ENCODE peak calls at places on chromosomes 1 and 21, in eight cellular contexts. One of them, this sample, is unnamed.

GRCh38 chr1:233025156-233025555 is 74.7 kb downstream of the NTPCR start:
- DNase-seq in tibial artery: no peak
- DNase-seq in PC-3: peak; percentile 67
- DNase-seq in AG04450: no peak
- DNase-seq in cardiac muscle cell: peak; percentile 76
- DNase-seq in H1: peak; percentile 60
- DNase-seq in fibroblast of lung: no peak
- DNase-seq in CD8-positive, alpha-beta T cell: no peak
- DNase-seq in this sample: peak; percentile 36

GRCh38 chr21:17725339-17725738 is 93.8 kb downstream of the C21orf91 start:
- DNase-seq in fibroblast of lung: no peak
- DNase-seq in PC-3: peak; percentile 16
- DNase-seq in H1: no peak
- DNase-seq in AG04450: no peak
- DNase-seq in tibial artery: no peak
- DNase-seq in CD8-positive, alpha-beta T cell: no peak
- DNase-seq in cardiac muscle cell: no peak
- DNase-seq in this sample: no peak

GRCh38 chr1:180154003-180154324 is 705 bp upstream of the QSOX1 start:
- DNase-seq in AG04450: no peak
- DNase-seq in H1: no peak
- DNase-seq in fibroblast of lung: no peak
- DNase-seq in tibial artery: no peak
- DNase-seq in CD8-positive, alpha-beta T cell: no peak
- DNase-seq in cardiac muscle cell: no peak
- DNase-seq in PC-3: no peak
- DNase-seq in this sample: no peak

GRCh38 chr1:163035791-163036249 is 33.3 kb upstream of the RGS4 start:
- DNase-seq in tibial artery: no peak
- DNase-seq in cardiac muscle cell: no peak
- DNase-seq in CD8-positive, alpha-beta T cell: no peak
- DNase-seq in AG04450: peak; percentile 65
- DNase-seq in PC-3: peak; percentile 98
- DNase-seq in H1: no peak
- DNase-seq in fibroblast of lung: peak; percentile 34
- DNase-seq in this sample: peak; percentile 97

GRCh38 chr1:117592155-117592554 is 13.7 kb upstream of the TENT5C start:
- DNase-seq in tibial artery: no peak
- DNase-seq in CD8-positive, alpha-beta T cell: no peak
- DNase-seq in H1: no peak
- DNase-seq in AG04450: no peak
- DNase-seq in PC-3: no peak
- DNase-seq in cardiac muscle cell: no peak
- DNase-seq in fibroblast of lung: no peak
- DNase-seq in this sample: no peak

GRCh38 chr1:175234639-175235038 is 42.1 kb upstream of the KIAA0040 start:
- DNase-seq in tibial artery: no peak
- DNase-seq in AG04450: no peak
- DNase-seq in fibroblast of lung: no peak
- DNase-seq in H1: no peak
- DNase-seq in cardiac muscle cell: no peak
- DNase-seq in CD8-positive, alpha-beta T cell: no peak
- DNase-seq in PC-3: no peak
- DNase-seq in this sample: no peak

GRCh38 chr1:244651956-244652698 is 799 bp upstream of the DESI2 start:
- DNase-seq in AG04450: no peak
- DNase-seq in fibroblast of lung: peak; percentile 33
- DNase-seq in CD8-positive, alpha-beta T cell: no peak
- DNase-seq in PC-3: peak; percentile 15
- DNase-seq in tibial artery: no peak
- DNase-seq in cardiac muscle cell: no peak
- DNase-seq in H1: no peak
- DNase-seq in this sample: no peak

GRCh38 chr1:111928531-111928930 is 60.9 kb downstream of the KCND3 start:
- DNase-seq in CD8-positive, alpha-beta T cell: no peak
- DNase-seq in AG04450: no peak
- DNase-seq in tibial artery: no peak
- DNase-seq in H1: no peak
- DNase-seq in PC-3: no peak
- DNase-seq in cardiac muscle cell: no peak
- DNase-seq in fibroblast of lung: no peak
- DNase-seq in this sample: no peak

GRCh38 chr21:19993186-19993711 is 1005.0 kb upstream of the NCAM2 start:
- DNase-seq in cardiac muscle cell: no peak
- DNase-seq in tibial artery: no peak
- DNase-seq in PC-3: no peak
- DNase-seq in CD8-positive, alpha-beta T cell: no peak
- DNase-seq in H1: no peak
- DNase-seq in AG04450: no peak
- DNase-seq in fibroblast of lung: no peak
- DNase-seq in this sample: no peak

GRCh38 chr1:209714338-209714737 is 9.7 kb downstream of the HSD11B1 start:
- DNase-seq in tibial artery: no peak
- DNase-seq in H1: no peak
- DNase-seq in PC-3: no peak
- DNase-seq in AG04450: no peak
- DNase-seq in cardiac muscle cell: no peak
- DNase-seq in CD8-positive, alpha-beta T cell: no peak
- DNase-seq in fibroblast of lung: no peak
- DNase-seq in this sample: no peak

GRCh38 chr1:240905225-240905765 is 293.3 kb upstream of the GREM2 start:
- DNase-seq in PC-3: no peak
- DNase-seq in H1: no peak
- DNase-seq in tibial artery: no peak
- DNase-seq in cardiac muscle cell: no peak
- DNase-seq in fibroblast of lung: no peak
- DNase-seq in CD8-positive, alpha-beta T cell: no peak
- DNase-seq in AG04450: no peak
- DNase-seq in this sample: no peak

GRCh38 chr1:33606272-33606671 is 133.8 kb downstream of the ZSCAN20 start:
- DNase-seq in AG04450: no peak
- DNase-seq in cardiac muscle cell: no peak
- DNase-seq in CD8-positive, alpha-beta T cell: no peak
- DNase-seq in PC-3: no peak
- DNase-seq in tibial artery: no peak
- DNase-seq in fibroblast of lung: no peak
- DNase-seq in H1: no peak
- DNase-seq in this sample: no peak

GRCh38 chr1:34879230-34879629 is 19.7 kb upstream of the SMIM12 start:
- DNase-seq in tibial artery: no peak
- DNase-seq in cardiac muscle cell: no peak
- DNase-seq in fibroblast of lung: no peak
- DNase-seq in CD8-positive, alpha-beta T cell: no peak
- DNase-seq in PC-3: no peak
- DNase-seq in H1: peak; percentile 59
- DNase-seq in AG04450: no peak
- DNase-seq in this sample: no peak

GRCh38 chr1:151851886-151852285 is 1.6 kb downstream of the THEM5 start:
- DNase-seq in PC-3: no peak
- DNase-seq in CD8-positive, alpha-beta T cell: no peak
- DNase-seq in fibroblast of lung: no peak
- DNase-seq in cardiac muscle cell: no peak
- DNase-seq in AG04450: no peak
- DNase-seq in tibial artery: no peak
- DNase-seq in H1: no peak
- DNase-seq in this sample: no peak

GRCh38 chr1:23167353-23168078 is 1.1 kb downstream of the LUZP1 start:
- DNase-seq in AG04450: no peak
- DNase-seq in H1: peak; percentile 76
- DNase-seq in PC-3: peak; percentile 36
- DNase-seq in fibroblast of lung: peak; percentile 63
- DNase-seq in CD8-positive, alpha-beta T cell: no peak
- DNase-seq in cardiac muscle cell: peak; percentile 72
- DNase-seq in tibial artery: peak; percentile 34
- DNase-seq in this sample: peak; percentile 53

GRCh38 chr1:174836543-174836942 is 163.2 kb upstream of the CACYBP start:
- DNase-seq in tibial artery: no peak
- DNase-seq in H1: no peak
- DNase-seq in cardiac muscle cell: no peak
- DNase-seq in AG04450: no peak
- DNase-seq in PC-3: no peak
- DNase-seq in fibroblast of lung: no peak
- DNase-seq in CD8-positive, alpha-beta T cell: no peak
- DNase-seq in this sample: peak; percentile 10

GRCh38 chr1:8939362-8939995 is 6.2 kb upstream of the CA6 start:
- DNase-seq in H1: no peak
- DNase-seq in CD8-positive, alpha-beta T cell: no peak
- DNase-seq in tibial artery: no peak
- DNase-seq in cardiac muscle cell: no peak
- DNase-seq in AG04450: no peak
- DNase-seq in fibroblast of lung: no peak
- DNase-seq in PC-3: peak; percentile 80
- DNase-seq in this sample: peak; percentile 58

GRCh38 chr1:226422478-226422877 is 14.6 kb upstream of the PARP1 start:
- DNase-seq in cardiac muscle cell: no peak
- DNase-seq in AG04450: no peak
- DNase-seq in tibial artery: no peak
- DNase-seq in H1: no peak
- DNase-seq in PC-3: no peak
- DNase-seq in fibroblast of lung: no peak
- DNase-seq in CD8-positive, alpha-beta T cell: no peak
- DNase-seq in this sample: no peak
- TF ChIP-seq CTCF in cardiac muscle cell: no peak
- TF ChIP-seq CTCF in AG04450: no peak
- TF ChIP-seq CTCF in tibial artery: no peak
- TF ChIP-seq CTCF in H1: no peak
- TF ChIP-seq CTCF in PC-3: no peak
- TF ChIP-seq CTCF in fibroblast of lung: no peak
- TF ChIP-seq CTCF in CD8-positive, alpha-beta T cell: no peak
- TF ChIP-seq CTCF in this sample: no peak

DNA sequence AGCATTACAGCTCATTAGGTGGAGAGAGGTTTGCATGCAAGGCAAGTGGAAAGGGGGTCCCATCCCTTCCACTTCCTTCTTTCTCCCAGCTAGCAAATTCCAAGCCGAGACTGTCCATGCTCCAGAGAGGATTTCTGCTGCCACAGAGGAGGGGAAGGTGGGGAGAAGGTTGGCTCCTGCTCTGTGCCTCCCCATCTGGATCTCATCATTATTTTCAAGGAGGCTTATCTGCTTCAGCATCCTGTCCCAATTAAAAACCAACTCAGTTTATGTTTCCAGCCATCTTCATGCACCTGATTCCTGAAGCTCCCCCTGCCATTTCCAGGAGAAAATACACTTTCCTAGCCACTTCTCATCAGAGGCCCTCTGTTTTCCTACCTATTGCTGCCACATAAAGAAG is 66.8 kb upstream of the GOLT1A start:
- DNase-seq in cardiac muscle cell: no peak
- DNase-seq in tibial artery: no peak
- DNase-seq in PC-3: no peak
- DNase-seq in AG04450: no peak
- DNase-seq in fibroblast of lung: no peak
- DNase-seq in CD8-positive, alpha-beta T cell: no peak
- DNase-seq in H1: no peak
- DNase-seq in this sample: no peak
- TF ChIP-seq CTCF in cardiac muscle cell: no peak
- TF ChIP-seq CTCF in tibial artery: no peak
- TF ChIP-seq CTCF in PC-3: no peak
- TF ChIP-seq CTCF in AG04450: no peak
- TF ChIP-seq CTCF in fibroblast of lung: no peak
- TF ChIP-seq CTCF in CD8-positive, alpha-beta T cell: no peak
- TF ChIP-seq CTCF in H1: no peak
- TF ChIP-seq CTCF in this sample: no peak

GRCh38 chr1:26536521-26536920 is 7.0 kb downstream of the RPS6KA1 start:
- DNase-seq in CD8-positive, alpha-beta T cell: no peak
- DNase-seq in H1: no peak
- DNase-seq in fibroblast of lung: no peak
- DNase-seq in tibial artery: no peak
- DNase-seq in cardiac muscle cell: no peak
- DNase-seq in AG04450: no peak
- DNase-seq in PC-3: no peak
- DNase-seq in this sample: no peak

GRCh38 chr1:26539722-26540121 is 10.2 kb downstream of the RPS6KA1 start:
- DNase-seq in AG04450: no peak
- DNase-seq in CD8-positive, alpha-beta T cell: no peak
- DNase-seq in H1: no peak
- DNase-seq in cardiac muscle cell: no peak
- DNase-seq in PC-3: no peak
- DNase-seq in tibial artery: no peak
- DNase-seq in fibroblast of lung: no peak
- DNase-seq in this sample: no peak

GRCh38 chr1:26540346-26540745 is 10.8 kb downstream of the RPS6KA1 start:
- DNase-seq in fibroblast of lung: no peak
- DNase-seq in AG04450: no peak
- DNase-seq in cardiac muscle cell: no peak
- DNase-seq in CD8-positive, alpha-beta T cell: no peak
- DNase-seq in H1: no peak
- DNase-seq in tibial artery: no peak
- DNase-seq in PC-3: no peak
- DNase-seq in this sample: no peak

GRCh38 chr1:26537951-26538352 is 8.4 kb downstream of the RPS6KA1 start:
- DNase-seq in CD8-positive, alpha-beta T cell: no peak
- DNase-seq in AG04450: no peak
- DNase-seq in H1: peak; percentile 50
- DNase-seq in cardiac muscle cell: no peak
- DNase-seq in fibroblast of lung: peak; percentile 28
- DNase-seq in tibial artery: no peak
- DNase-seq in PC-3: peak; percentile 95
- DNase-seq in this sample: peak; percentile 62

GRCh38 chr1:26538480-26539412 is 9.2 kb downstream of the RPS6KA1 start:
- DNase-seq in CD8-positive, alpha-beta T cell: no peak
- DNase-seq in AG04450: no peak
- DNase-seq in tibial artery: no peak
- DNase-seq in fibroblast of lung: peak; percentile 32
- DNase-seq in H1: peak; percentile 75
- DNase-seq in cardiac muscle cell: peak; percentile 42
- DNase-seq in PC-3: peak; percentile 63
- DNase-seq in this sample: peak; percentile 47
- TF ChIP-seq CTCF in CD8-positive, alpha-beta T cell: no peak
- TF ChIP-seq CTCF in AG04450: peak; percentile 55
- TF ChIP-seq CTCF in tibial artery: no peak
- TF ChIP-seq CTCF in fibroblast of lung: peak; percentile 50
- TF ChIP-seq CTCF in H1: peak; percentile 81
- TF ChIP-seq CTCF in cardiac muscle cell: peak; percentile 62
- TF ChIP-seq CTCF in PC-3: peak; percentile 74
- TF ChIP-seq CTCF in this sample: peak; percentile 60

GRCh38 chr21:36478941-36479340 is 981 bp downstream of the CLDN14 start:
- DNase-seq in tibial artery: no peak
- DNase-seq in AG04450: no peak
- DNase-seq in CD8-positive, alpha-beta T cell: no peak
- DNase-seq in PC-3: no peak
- DNase-seq in cardiac muscle cell: peak; percentile 26
- DNase-seq in fibroblast of lung: no peak
- DNase-seq in H1: peak; percentile 62
- DNase-seq in this sample: peak; percentile 43
- TF ChIP-seq CTCF in tibial artery: no peak
- TF ChIP-seq CTCF in AG04450: peak; percentile 38
- TF ChIP-seq CTCF in CD8-positive, alpha-beta T cell: no peak
- TF ChIP-seq CTCF in PC-3: peak; percentile 41
- TF ChIP-seq CTCF in cardiac muscle cell: peak; percentile 33
- TF ChIP-seq CTCF in fibroblast of lung: peak; percentile 27
- TF ChIP-seq CTCF in H1: peak; percentile 69
- TF ChIP-seq CTCF in this sample: peak; percentile 36